ENCODE peak calls at places on chromosome 3, in ten cellular contexts. D is HFFc6, K is WERI-Rb-1, B is neural crest cell, I is astrocyte of the spinal cord, V is mesothelial cell of epicardium, A is MM.1S, Q is GM13976, F is K562, Z is cardiac muscle cell. Y is an unnamed sample.
A peak's percentile ranks its signal among the peaks of the same experiment; 100 is the strongest.

GRCh38 chr3:188531210-188531609 is 377.3 kb downstream of the LPP start:
- DNase-seq in Z (peak; percentile 81), V (no peak), K (no peak), I (peak; percentile 65), A (no peak), F (no peak), D (peak; percentile 33), Q (no peak), B (no peak), Y (peak; percentile 69)

GRCh38 chr3:114363554-114364202 is 69.8 kb downstream of the TIGIT start:
- DNase-seq in I (peak; percentile 73), A (no peak), Q (no peak), V (no peak), K (no peak), Z (peak; percentile 42), B (no peak), D (peak; percentile 91), F (no peak), Y (peak; percentile 68)

GRCh38 chr3:28349397-28350000 is 875 bp upstream of the AZI2 start:
- DNase-seq in Q (no peak), F (no peak), B (no peak), K (no peak), A (no peak), D (no peak), Z (no peak), V (no peak), I (no peak), Y (peak; percentile 49)

GRCh38 chr3:57682284-57682683 is 10.6 kb downstream of the DENND6A start:
- DNase-seq in B (no peak), D (peak; percentile 21), V (no peak), A (no peak), I (peak; percentile 19), Q (no peak), K (no peak), F (no peak), Z (peak; percentile 23), Y (peak; percentile 29)

GRCh38 chr3:197926418-197926817 is 23.6 kb upstream of the RPL35A start:
- DNase-seq in Z (no peak), K (no peak), A (no peak), D (no peak), B (no peak), Q (no peak), V (no peak), I (no peak), F (peak; percentile 35), Y (no peak)

GRCh38 chr3:125028657-125029056 is 27.1 kb downstream of the HEG1 start:
- DNase-seq in A (no peak), I (no peak), Z (no peak), F (no peak), B (no peak), V (no peak), K (no peak), D (no peak), Q (no peak), Y (no peak)

GRCh38 chr3:156604642-156605144 is 49.8 kb upstream of the SSR3 start:
- DNase-seq in F (peak; percentile 68), B (no peak), A (no peak), I (no peak), D (no peak), Q (no peak), K (no peak), V (no peak), Z (no peak), Y (no peak)

GRCh38 chr3:46917257-46917656 is 39.7 kb downstream of the PTH1R start:
- DNase-seq in V (no peak), A (no peak), D (no peak), I (no peak), K (no peak), Q (no peak), F (no peak), Z (no peak), B (no peak), Y (no peak)

GRCh38 chr3:50545781-50546180 is 21.8 kb downstream of the C3orf18 start:
- DNase-seq in D (no peak), A (no peak), I (no peak), B (no peak), K (no peak), V (no peak), Q (no peak), Z (no peak), F (no peak), Y (no peak)

GRCh38 chr3:50539887-50540286 is 27.7 kb downstream of the C3orf18 start:
- DNase-seq in A (no peak), Q (no peak), Z (no peak), V (no peak), D (no peak), K (no peak), F (no peak), B (no peak), I (no peak), Y (peak; percentile 60)

GRCh38 chr3:50537421-50538129 is 30.0 kb downstream of the C3orf18 start:
- DNase-seq in I (no peak), D (no peak), Z (no peak), K (no peak), F (peak; percentile 50), Q (no peak), A (no peak), B (no peak), V (no peak), Y (no peak)

GRCh38 chr3:50539356-50539838 is 28.1 kb downstream of the C3orf18 start:
- DNase-seq in F (peak; percentile 95), D (no peak), Q (no peak), B (no peak), A (no peak), Z (no peak), K (peak; percentile 43), V (no peak), I (no peak), Y (no peak)

DNA sequence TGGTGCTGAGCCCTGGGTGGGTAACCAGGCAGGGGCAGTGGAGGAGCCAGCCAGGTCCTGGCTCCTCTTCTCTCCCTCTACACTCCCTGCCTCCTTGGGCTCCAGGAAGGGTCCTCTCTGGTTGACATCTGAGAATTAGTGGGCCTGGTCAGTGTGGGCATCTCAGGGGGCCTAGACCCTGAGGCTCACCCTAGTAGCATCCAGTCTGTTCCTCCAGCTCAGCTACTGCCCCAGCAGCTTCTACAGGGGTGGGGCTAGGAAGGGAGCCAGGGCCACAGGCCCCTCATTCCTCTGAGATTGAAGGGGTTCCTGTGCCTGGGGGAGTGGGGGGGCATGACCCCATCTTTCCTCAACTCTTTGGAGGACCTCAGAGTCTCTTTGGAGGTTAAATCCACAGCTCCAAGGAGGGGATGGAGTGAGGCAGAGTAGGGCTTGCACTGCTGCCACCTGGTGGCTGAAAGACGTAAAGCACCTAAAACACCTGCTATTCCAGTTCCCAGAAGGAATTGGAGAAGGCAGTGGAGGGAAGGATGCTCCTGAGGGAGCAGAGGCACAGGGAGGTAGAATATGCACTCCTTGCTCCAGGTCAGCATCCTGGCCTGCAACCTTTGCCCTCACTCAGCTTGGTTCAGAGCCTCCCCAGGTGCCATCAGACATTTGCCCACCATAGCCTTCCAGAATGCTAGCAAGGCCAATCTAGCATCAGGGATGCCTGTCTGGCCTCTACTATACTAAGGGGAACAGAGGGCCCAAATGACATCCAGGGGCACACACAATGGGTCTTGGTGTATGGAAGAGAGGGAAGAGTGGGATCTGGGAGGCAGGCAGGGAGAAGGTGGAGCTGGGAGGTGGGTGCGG is 25.1 kb downstream of the C3orf18 start:
- DNase-seq in D (peak; percentile 41), Q (peak; percentile 87), A (peak; percentile 28), B (peak; percentile 84), Z (peak; percentile 65), F (peak; percentile 69), V (peak; percentile 53), I (peak; percentile 45), K (peak; percentile 74), Y (peak; percentile 62)
- TF ChIP-seq CTCF in D (peak; percentile 96), Q (peak; percentile 86), A (peak; percentile 94), B (peak; percentile 92), Z (peak; percentile 91), F (peak; percentile 78), V (peak; percentile 92), I (peak; percentile 92), K (peak; percentile 90), Y (peak; percentile 94)

GRCh38 chr3:52289338-52289746 is 1.7 kb downstream of the GLYCTK start:
- DNase-seq in Q (no peak), Z (no peak), A (no peak), I (no peak), F (no peak), B (no peak), K (no peak), V (no peak), D (no peak), Y (no peak)

GRCh38 chr3:52291508-52292181 is 4.0 kb downstream of the GLYCTK start:
- DNase-seq in Q (peak; percentile 84), V (no peak), D (no peak), B (peak; percentile 58), A (no peak), Z (no peak), F (no peak), K (peak; percentile 51), I (no peak), Y (peak; percentile 33)

GRCh38 chr3:52288674-52289073 is 1.0 kb downstream of the GLYCTK start:
- DNase-seq in V (no peak), A (no peak), Z (no peak), I (no peak), Q (no peak), B (no peak), D (no peak), F (no peak), K (no peak), Y (no peak)

GRCh38 chr3:52290596-52291507 is 3.2 kb downstream of the GLYCTK start:
- DNase-seq in Q (no peak), K (no peak), I (no peak), V (no peak), F (no peak), B (no peak), A (no peak), D (no peak), Z (no peak), Y (no peak)

DNA sequence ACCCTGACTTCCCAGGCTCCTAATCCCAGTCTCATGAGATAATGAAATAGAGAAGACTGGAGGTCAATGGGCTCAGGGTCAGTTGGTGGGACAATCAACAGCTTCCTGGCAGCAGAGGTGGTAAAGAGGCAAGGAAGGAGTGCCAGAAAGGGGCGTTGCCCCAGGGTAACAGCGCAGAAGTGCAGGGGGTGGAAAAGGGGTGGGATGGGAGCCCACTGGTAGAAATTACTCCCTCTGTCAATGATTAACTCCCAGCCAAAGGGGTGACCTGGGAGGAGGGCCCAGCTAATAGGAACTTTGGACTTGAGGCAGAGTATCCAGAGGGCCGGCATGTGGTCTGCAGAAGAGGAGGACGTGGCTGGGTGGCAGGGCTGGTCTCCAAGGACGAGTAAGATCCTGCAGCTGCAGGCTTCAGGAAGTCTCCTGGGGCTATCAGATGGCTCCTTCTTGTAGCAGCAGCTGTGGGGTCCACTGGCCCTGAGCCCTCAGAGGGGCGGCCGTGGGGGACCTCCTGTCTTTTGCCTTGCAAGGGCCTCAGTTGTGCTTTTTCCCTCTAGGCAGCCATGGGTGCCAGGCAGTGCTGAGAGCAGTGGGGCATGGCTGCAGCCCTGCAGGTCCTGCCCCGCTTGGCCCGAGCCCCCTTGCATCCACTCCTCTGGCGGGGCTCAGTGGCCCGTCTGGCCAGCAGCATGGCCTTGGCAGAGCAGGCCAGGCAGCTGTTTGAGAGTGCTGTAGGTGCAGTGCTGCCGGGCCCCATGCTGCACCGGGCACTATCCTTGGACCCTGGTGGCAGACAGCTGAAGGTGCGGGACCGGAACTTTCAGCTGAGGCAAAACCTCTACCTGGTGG is 2.3 kb downstream of the GLYCTK start:
- DNase-seq in I (no peak), V (no peak), Q (no peak), K (no peak), Z (no peak), F (no peak), A (no peak), D (no peak), B (no peak), Y (no peak)
- TF ChIP-seq CTCF in I (no peak), V (peak; percentile 29), Q (no peak), K (no peak), Z (no peak), F (no peak), A (no peak), D (peak; percentile 50), B (peak; percentile 27), Y (no peak)

GRCh38 chr3:134079111-134079531 is 49.4 kb upstream of the SLCO2A1 start:
- DNase-seq in V (no peak), A (no peak), D (no peak), F (no peak), Q (no peak), B (no peak), K (no peak), Z (peak; percentile 44), I (no peak), Y (peak; percentile 15)
- TF ChIP-seq CTCF in V (no peak), A (no peak), D (no peak), F (no peak), Q (no peak), B (no peak), K (no peak), Z (no peak), I (no peak), Y (no peak)

DNA sequence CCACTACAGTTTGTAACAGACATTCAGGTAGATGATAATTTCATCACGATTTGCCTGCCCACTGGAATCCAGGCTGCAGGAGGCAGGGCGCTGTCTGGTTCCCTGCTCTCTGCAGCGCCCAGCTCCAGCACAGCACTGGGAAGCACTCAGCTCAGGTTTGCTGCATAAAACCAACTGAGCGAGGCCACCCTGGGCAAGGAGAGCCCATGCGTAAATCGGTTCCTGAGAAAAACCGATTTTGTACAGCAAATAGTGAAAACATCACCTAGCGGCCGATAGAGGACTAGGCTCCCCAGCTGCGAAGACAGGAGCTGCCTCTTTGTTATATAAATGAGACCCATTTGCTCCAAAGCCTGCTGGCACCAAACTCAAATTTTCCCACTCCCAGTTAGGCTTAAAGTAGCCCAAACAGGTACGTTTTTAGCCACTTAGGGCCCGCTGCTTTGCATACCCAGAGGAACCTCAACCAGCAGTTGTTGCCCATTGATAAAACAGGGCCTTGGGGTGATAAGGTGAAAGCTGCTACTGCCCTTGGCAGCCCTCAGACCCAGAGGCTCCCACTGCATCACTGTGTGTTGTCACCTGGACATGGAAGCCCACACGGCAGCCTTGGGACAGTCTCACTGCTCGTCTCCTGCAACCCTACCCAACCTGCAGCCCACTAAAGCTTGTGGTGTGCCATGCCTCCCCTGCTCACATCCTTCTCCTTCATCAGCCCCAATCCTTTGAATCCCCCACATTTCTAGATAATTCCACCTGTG is 47.5 kb downstream of the ALDH1L1 start:
- DNase-seq in B (no peak), V (no peak), F (peak; percentile 12), D (no peak), I (no peak), Q (no peak), A (peak; percentile 35), Z (peak; percentile 33), K (peak; percentile 31), Y (peak; percentile 25)
- TF ChIP-seq CTCF in B (peak; percentile 56), V (peak; percentile 61), F (peak; percentile 44), D (no peak), I (peak; percentile 45), Q (no peak), A (peak; percentile 63), Z (peak; percentile 56), K (peak; percentile 55), Y (peak; percentile 51)

Y was measured in epithelial cell of esophagus.